ENCODE peak calls at places on chromosomes 2 and 18, in eight cellular contexts. Q, W, R, X, M, P, T and S are unnamed samples.

GRCh38 chr18:23827681-23828080 is 138.4 kb downstream of the LAMA3 start:
- DNase-seq in R (no peak), P (no peak), T (no peak), Q (peak; percentile 60), W (no peak), X (peak; percentile 80), M (no peak), S (no peak)

GRCh38 chr2:11102956-11103860 is 52.1 kb upstream of the SLC66A3 start:
- DNase-seq in Q (no peak), M (peak; percentile 10), T (no peak), W (no peak), R (no peak), X (no peak), P (no peak), S (no peak)

GRCh38 chr2:168910330-168910729 is 9.2 kb downstream of the G6PC2 start:
- DNase-seq in X (no peak), M (no peak), R (no peak), Q (no peak), T (no peak), P (no peak), W (no peak), S (no peak)

GRCh38 chr2:819121-819520 is 131.5 kb upstream of the SNTG2 start:
- DNase-seq in T (no peak), X (no peak), W (no peak), R (no peak), P (no peak), Q (no peak), M (no peak), S (no peak)

GRCh38 chr2:133644850-133645249 is 76.6 kb upstream of the NCKAP5 start:
- DNase-seq in Q (no peak), W (no peak), M (no peak), P (no peak), T (no peak), X (no peak), R (no peak), S (no peak)

GRCh38 chr2:197931661-197932312 is 127.4 kb downstream of the PLCL1 start:
- DNase-seq in X (no peak), P (no peak), Q (no peak), R (no peak), T (no peak), M (no peak), W (no peak), S (no peak)

GRCh38 chr2:70121627-70122372 is 34.5 kb downstream of the PCBP1 start:
- DNase-seq in X (no peak), R (no peak), T (no peak), P (no peak), Q (no peak), M (no peak), W (no peak), S (peak; percentile 70)

GRCh38 chr2:42881732-42882131 is 89.3 kb upstream of the HAAO start:
- DNase-seq in T (no peak), M (no peak), P (no peak), W (no peak), Q (no peak), X (no peak), R (no peak), S (no peak)

GRCh38 chr2:147910990-147911473 is 66.2 kb downstream of the ACVR2A start:
- DNase-seq in T (no peak), X (no peak), P (no peak), R (peak; percentile 53), Q (peak; percentile 34), W (no peak), M (peak; percentile 20), S (no peak)

GRCh38 chr18:2906522-2907458 is 60.0 kb downstream of the EMILIN2 start:
- DNase-seq in Q (no peak), T (peak; percentile 35), X (no peak), P (peak; percentile 74), M (peak; percentile 42), R (no peak), W (peak; percentile 70), S (peak; percentile 89)

GRCh38 chr2:69685321-69686048 is 41.9 kb upstream of the AAK1 start:
- DNase-seq in M (no peak), Q (peak; percentile 47), X (no peak), T (no peak), R (no peak), P (no peak), W (no peak), S (no peak)

GRCh38 chr2:106280224-106280623 is 86.1 kb upstream of the UXS1 start:
- DNase-seq in Q (no peak), T (no peak), P (no peak), M (no peak), W (no peak), X (no peak), R (no peak), S (no peak)

GRCh38 chr2:74587664-74588277 is 33.3 kb downstream of the DOK1 start:
- DNase-seq in R (peak; percentile 78), W (peak; percentile 65), M (peak; percentile 72), X (peak; percentile 50), P (peak; percentile 82), Q (peak; percentile 63), T (peak; percentile 62), S (no peak)

GRCh38 chr2:70489165-70489564 is 64.5 kb downstream of the TGFA start:
- DNase-seq in R (no peak), X (no peak), W (no peak), T (no peak), M (no peak), Q (no peak), P (no peak), S (no peak)

GRCh38 chr18:77131100-77131651 is 1.4 kb downstream of the MBP start:
- DNase-seq in P (no peak), Q (no peak), W (peak; percentile 46), R (peak; percentile 44), X (no peak), T (peak; percentile 61), M (no peak), S (peak; percentile 91)

GRCh38 chr18:9708057-9708881 is at the start of gene RAB31:
- DNase-seq in R (peak; percentile 51), T (peak; percentile 86), W (peak; percentile 74), X (peak; percentile 48), P (peak; percentile 44), M (peak; percentile 78), Q (peak; percentile 35), S (peak; percentile 93)

GRCh38 chr2:172073518-172073917 is 11.8 kb upstream of the DLX1 start:
- DNase-seq in X (no peak), Q (no peak), P (no peak), R (no peak), M (no peak), W (no peak), T (no peak), S (no peak)

GRCh38 chr18:35029103-35029502 is 12.1 kb upstream of the MAPRE2 start:
- DNase-seq in P (no peak), M (no peak), W (no peak), T (no peak), R (no peak), X (no peak), Q (no peak), S (no peak)

GRCh38 chr2:238811293-238811692 is 36.6 kb upstream of the TWIST2 start:
- DNase-seq in M (no peak), X (no peak), R (no peak), P (no peak), T (no peak), Q (no peak), W (no peak), S (no peak)

GRCh38 chr2:2567776-2568175 is 236.7 kb upstream of the MYT1L start:
- DNase-seq in P (no peak), W (no peak), X (no peak), Q (no peak), M (no peak), T (no peak), R (no peak), S (peak; percentile 53)

GRCh38 chr2:229777716-229778115 is 63.4 kb upstream of the DNER start:
- DNase-seq in P (no peak), W (no peak), T (no peak), X (no peak), Q (no peak), M (no peak), R (no peak), S (no peak)

GRCh38 chr2:71749671-71750101 is 296.3 kb downstream of the DYSF start:
- DNase-seq in Q (peak; percentile 30), P (no peak), W (no peak), M (no peak), T (no peak), R (no peak), X (no peak), S (no peak)

GRCh38 chr18:8847900-8848299 is 142.5 kb downstream of the MTCL1 start:
- DNase-seq in X (no peak), M (no peak), W (no peak), R (no peak), P (no peak), Q (no peak), T (no peak), S (no peak)

GRCh38 chr2:241173557-241173956 is 14.9 kb upstream of the ANO7 start:
- DNase-seq in X (no peak), P (no peak), Q (peak; percentile 51), W (no peak), R (no peak), M (no peak), T (no peak), S (no peak)
- H3K27ac ChIP-seq in X (no peak overlapping the region), P (no peak overlapping the region), Q (no peak overlapping the region), W (no peak overlapping the region), R (no peak overlapping the region), M (no peak overlapping the region), T (no peak overlapping the region), S (no peak overlapping the region)

GRCh38 chr2:37671013-37671815 is at the start of gene CDC42EP3:
- DNase-seq in P (peak; percentile 77), R (peak; percentile 45), Q (peak; percentile 74), W (peak; percentile 81), X (peak; percentile 43), M (peak; percentile 63), T (peak; percentile 83), S (peak; percentile 94)
- TF ChIP-seq POLR2A in P (peak; percentile 96), R (peak; percentile 68), Q (peak; percentile 86), W (peak; percentile 67), X (no peak), M (no peak), T (peak; percentile 84), S (peak; percentile 72)

GRCh38 chr2:73070651-73071451 is 661 bp downstream of the SFXN5 start:
- DNase-seq in P (peak; percentile 98), R (peak; percentile 100), T (peak; percentile 99), W (peak; percentile 99), Q (peak; percentile 98), M (peak; percentile 99), X (peak; percentile 94), S (peak; percentile 98)
- H3K27ac ChIP-seq in P (peak overlapping the region; percentile 87), R (peak overlapping the region; percentile 95), T (peak overlapping the region; percentile 97), W (peak overlapping the region; percentile 94), Q (peak overlapping the region; percentile 76), M (peak overlapping the region; percentile 75), X (peak overlapping the region; percentile 86), S (peak overlapping the region; percentile 95)

DNA sequence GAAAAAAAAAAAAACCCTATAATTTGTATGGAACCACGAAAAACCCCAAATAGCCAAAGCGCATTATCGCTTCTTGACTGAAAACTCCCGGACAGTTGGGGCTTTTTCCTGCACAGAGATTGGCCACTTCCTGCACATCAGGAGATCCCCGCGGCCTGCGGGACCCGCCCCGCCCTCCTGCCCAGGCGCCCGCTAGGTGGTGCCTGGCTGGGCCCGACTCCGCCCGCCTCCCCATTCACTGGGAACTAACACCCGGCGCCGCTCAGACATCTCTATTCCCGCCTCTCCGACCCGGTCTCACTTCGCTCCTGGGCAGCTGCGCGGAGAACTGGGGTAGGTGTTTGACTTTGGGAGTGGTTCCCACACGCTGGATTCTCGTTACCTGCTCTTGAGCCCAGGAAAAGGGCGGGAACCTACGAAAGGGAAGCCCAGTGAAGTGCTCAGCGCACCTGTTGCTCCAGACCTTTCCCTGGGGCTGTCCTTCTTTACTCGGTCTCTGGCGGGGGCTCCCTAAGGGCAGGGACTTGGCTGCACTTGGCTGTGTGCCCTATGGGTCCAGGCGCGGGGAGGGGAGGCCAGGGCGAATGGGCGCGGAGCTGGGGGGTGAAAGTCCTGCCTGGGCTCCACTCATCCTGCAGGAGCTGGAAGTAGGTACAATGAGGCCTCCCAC is at the start of gene HMSD:
- DNase-seq in Q (no peak), P (peak; percentile 53), X (no peak), W (peak; percentile 69), R (no peak), T (peak; percentile 43), M (peak; percentile 63), S (peak; percentile 88)
- TF ChIP-seq POLR2A in Q (no peak), P (no peak), X (no peak), W (no peak), R (no peak), T (no peak), M (no peak), S (no peak)